ENCODE peak calls at places on chromosomes 13 and 19, in six cellular contexts. One of them, this sample, is unnamed.

GRCh38 chr19:6242677-6243076 is 37.1 kb downstream of the MLLT1 start:
- DNase-seq in NB4: no peak
- DNase-seq in breast epithelium: no peak
- DNase-seq in astrocyte: no peak
- DNase-seq in kidney: peak
- DNase-seq in fibroblast of mammary gland: no peak
- DNase-seq in this sample: no peak

GRCh38 chr13:28339419-28339818 is 155.5 kb downstream of the FLT1 start:
- DNase-seq in NB4: no peak
- DNase-seq in astrocyte: peak
- DNase-seq in kidney: no peak
- DNase-seq in breast epithelium: no peak
- DNase-seq in fibroblast of mammary gland: peak
- DNase-seq in this sample: no peak

GRCh38 chr19:48415395-48415794 is 21.9 kb downstream of the GRIN2D start:
- DNase-seq in fibroblast of mammary gland: peak
- DNase-seq in kidney: peak
- DNase-seq in astrocyte: peak
- DNase-seq in NB4: peak
- DNase-seq in breast epithelium: no peak
- DNase-seq in this sample: peak

GRCh38 chr13:44899967-44900366 is 89.3 kb downstream of the NUFIP1 start:
- DNase-seq in breast epithelium: no peak
- DNase-seq in astrocyte: no peak
- DNase-seq in NB4: no peak
- DNase-seq in fibroblast of mammary gland: no peak
- DNase-seq in kidney: no peak
- DNase-seq in this sample: no peak

GRCh38 chr19:7839476-7839875 is 9.5 kb downstream of the EVI5L start:
- DNase-seq in fibroblast of mammary gland: no peak
- DNase-seq in breast epithelium: no peak
- DNase-seq in kidney: peak
- DNase-seq in astrocyte: no peak
- DNase-seq in NB4: no peak
- DNase-seq in this sample: no peak

GRCh38 chr13:45765464-45765863 is 63.3 kb downstream of the CBY2 start:
- DNase-seq in kidney: no peak
- DNase-seq in fibroblast of mammary gland: no peak
- DNase-seq in NB4: no peak
- DNase-seq in astrocyte: no peak
- DNase-seq in breast epithelium: no peak
- DNase-seq in this sample: no peak

GRCh38 chr19:3801412-3802096 is 15.4 kb upstream of the MATK start:
- DNase-seq in kidney: peak
- DNase-seq in astrocyte: peak
- DNase-seq in breast epithelium: no peak
- DNase-seq in NB4: no peak
- DNase-seq in fibroblast of mammary gland: no peak
- DNase-seq in this sample: peak

GRCh38 chr19:4609878-4610511 is 29.3 kb upstream of the TNFAIP8L1 start:
- DNase-seq in NB4: peak
- DNase-seq in breast epithelium: no peak
- DNase-seq in astrocyte: no peak
- DNase-seq in fibroblast of mammary gland: no peak
- DNase-seq in kidney: peak
- DNase-seq in this sample: no peak

GRCh38 chr19:52896431-52897148 is 845 bp downstream of the ZNF320 start:
- DNase-seq in astrocyte: peak
- DNase-seq in kidney: peak
- DNase-seq in breast epithelium: no peak
- DNase-seq in fibroblast of mammary gland: peak
- DNase-seq in NB4: no peak
- DNase-seq in this sample: no peak

GRCh38 chr19:56217039-56217949 is 15.2 kb downstream of the ZSCAN5C start:
- DNase-seq in breast epithelium: no peak
- DNase-seq in NB4: no peak
- DNase-seq in kidney: no peak
- DNase-seq in fibroblast of mammary gland: peak
- DNase-seq in astrocyte: peak
- DNase-seq in this sample: no peak

GRCh38 chr13:107209811-107210210 is 641.9 kb upstream of the ARGLU1 start:
- DNase-seq in fibroblast of mammary gland: peak
- DNase-seq in astrocyte: peak
- DNase-seq in NB4: no peak
- DNase-seq in breast epithelium: no peak
- DNase-seq in kidney: no peak
- DNase-seq in this sample: no peak

GRCh38 chr19:41998246-41999020 is 4.4 kb upstream of the ATP1A3 start:
- DNase-seq in NB4: peak
- DNase-seq in breast epithelium: no peak
- DNase-seq in kidney: no peak
- DNase-seq in astrocyte: no peak
- DNase-seq in fibroblast of mammary gland: peak
- DNase-seq in this sample: peak

GRCh38 chr19:46637224-46637623 is 1.2 kb upstream of the GNG8 start:
- DNase-seq in NB4: peak
- DNase-seq in kidney: no peak
- DNase-seq in fibroblast of mammary gland: no peak
- DNase-seq in breast epithelium: no peak
- DNase-seq in astrocyte: no peak
- DNase-seq in this sample: no peak

GRCh38 chr19:40550951-40551350 is 25.7 kb upstream of the SHKBP1 start:
- DNase-seq in astrocyte: no peak
- DNase-seq in NB4: no peak
- DNase-seq in fibroblast of mammary gland: no peak
- DNase-seq in breast epithelium: no peak
- DNase-seq in kidney: no peak
- DNase-seq in this sample: no peak

GRCh38 chr19:50059045-50059444 is 33.2 kb downstream of the ZNF473 start:
- DNase-seq in NB4: no peak
- DNase-seq in fibroblast of mammary gland: no peak
- DNase-seq in astrocyte: no peak
- DNase-seq in kidney: no peak
- DNase-seq in breast epithelium: no peak
- DNase-seq in this sample: no peak

GRCh38 chr19:931860-932646 is 6.2 kb downstream of the ARID3A start:
- DNase-seq in astrocyte: no peak
- DNase-seq in breast epithelium: no peak
- DNase-seq in kidney: no peak
- DNase-seq in NB4: no peak
- DNase-seq in fibroblast of mammary gland: no peak
- DNase-seq in this sample: no peak
- H3K4me3 ChIP-seq in astrocyte: no peak
- H3K4me3 ChIP-seq in breast epithelium: no peak
- H3K4me3 ChIP-seq in kidney: no peak
- H3K4me3 ChIP-seq in NB4: no peak
- H3K4me3 ChIP-seq in fibroblast of mammary gland: no peak
- H3K4me3 ChIP-seq in this sample: no peak

DNA sequence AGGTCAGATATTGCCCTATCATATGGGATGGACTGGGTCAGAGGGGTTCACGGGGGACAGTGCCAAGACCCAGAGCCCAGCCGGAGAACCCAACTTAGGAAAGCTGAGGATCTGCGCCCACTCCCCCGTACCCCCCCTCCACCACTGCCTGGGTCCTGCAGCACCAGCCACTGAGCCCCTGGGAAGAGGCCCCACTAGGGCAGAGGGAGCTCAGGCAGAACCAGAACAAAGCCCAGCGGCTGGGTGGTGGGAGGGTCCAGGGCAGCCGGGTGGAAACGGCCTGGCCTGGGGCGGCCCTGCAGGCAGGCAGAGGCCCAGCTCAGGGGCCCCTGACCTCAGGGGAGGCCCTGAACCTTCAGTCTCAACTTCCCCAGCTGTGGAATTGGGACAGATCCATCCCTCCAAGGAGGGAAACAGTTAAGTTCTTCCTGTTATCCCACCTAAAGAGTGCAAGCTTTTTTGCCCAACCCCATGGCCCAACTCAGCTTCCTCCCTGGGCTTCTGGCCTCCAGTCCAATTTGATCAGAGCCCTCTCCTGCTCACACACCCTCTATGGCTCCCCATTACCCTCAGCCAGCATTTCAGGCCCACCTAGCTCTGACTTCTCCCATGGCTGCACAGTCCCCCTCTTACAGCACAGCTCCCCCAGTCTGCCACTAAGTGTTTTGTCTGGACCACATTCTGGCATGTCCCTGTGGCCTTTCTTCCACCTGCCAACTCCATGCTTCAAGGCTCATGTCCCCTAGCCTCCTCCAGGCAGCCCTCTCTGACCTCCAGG is 3.1 kb downstream of the NR2F6 start:
- DNase-seq in astrocyte: no peak
- DNase-seq in NB4: no peak
- DNase-seq in breast epithelium: no peak
- DNase-seq in kidney: no peak
- DNase-seq in fibroblast of mammary gland: no peak
- DNase-seq in this sample: no peak
- H3K4me3 ChIP-seq in astrocyte: no peak
- H3K4me3 ChIP-seq in NB4: no peak
- H3K4me3 ChIP-seq in breast epithelium: no peak
- H3K4me3 ChIP-seq in kidney: peak
- H3K4me3 ChIP-seq in fibroblast of mammary gland: no peak
- H3K4me3 ChIP-seq in this sample: no peak

GRCh38 chr13:51425410-51426042 is 27.3 kb downstream of the INTS6 start:
- DNase-seq in NB4: no peak
- DNase-seq in kidney: no peak
- DNase-seq in fibroblast of mammary gland: peak
- DNase-seq in breast epithelium: no peak
- DNase-seq in astrocyte: peak
- DNase-seq in this sample: no peak
- H3K4me3 ChIP-seq in NB4: no peak
- H3K4me3 ChIP-seq in kidney: no peak
- H3K4me3 ChIP-seq in fibroblast of mammary gland: no peak
- H3K4me3 ChIP-seq in breast epithelium: no peak
- H3K4me3 ChIP-seq in astrocyte: no peak
- H3K4me3 ChIP-seq in this sample: no peak

GRCh38 chr19:10421240-10421948 is 1.1 kb downstream of the PDE4A start:
- DNase-seq in astrocyte: no peak
- DNase-seq in fibroblast of mammary gland: no peak
- DNase-seq in NB4: peak
- DNase-seq in kidney: no peak
- DNase-seq in breast epithelium: no peak
- DNase-seq in this sample: no peak

GRCh38 chr19:10420444-10421239 is at the start of gene PDE4A:
- DNase-seq in fibroblast of mammary gland: no peak
- DNase-seq in NB4: peak
- DNase-seq in breast epithelium: no peak
- DNase-seq in kidney: peak
- DNase-seq in astrocyte: no peak
- DNase-seq in this sample: peak

GRCh38 chr19:10418281-10419199 is 1.8 kb upstream of the PDE4A start:
- DNase-seq in NB4: peak
- DNase-seq in kidney: peak
- DNase-seq in astrocyte: no peak
- DNase-seq in breast epithelium: no peak
- DNase-seq in fibroblast of mammary gland: no peak
- DNase-seq in this sample: no peak

GRCh38 chr19:10419200-10419645 is 1.1 kb upstream of the PDE4A start:
- DNase-seq in NB4: peak
- DNase-seq in breast epithelium: no peak
- DNase-seq in astrocyte: no peak
- DNase-seq in kidney: peak
- DNase-seq in fibroblast of mammary gland: no peak
- DNase-seq in this sample: peak

DNA sequence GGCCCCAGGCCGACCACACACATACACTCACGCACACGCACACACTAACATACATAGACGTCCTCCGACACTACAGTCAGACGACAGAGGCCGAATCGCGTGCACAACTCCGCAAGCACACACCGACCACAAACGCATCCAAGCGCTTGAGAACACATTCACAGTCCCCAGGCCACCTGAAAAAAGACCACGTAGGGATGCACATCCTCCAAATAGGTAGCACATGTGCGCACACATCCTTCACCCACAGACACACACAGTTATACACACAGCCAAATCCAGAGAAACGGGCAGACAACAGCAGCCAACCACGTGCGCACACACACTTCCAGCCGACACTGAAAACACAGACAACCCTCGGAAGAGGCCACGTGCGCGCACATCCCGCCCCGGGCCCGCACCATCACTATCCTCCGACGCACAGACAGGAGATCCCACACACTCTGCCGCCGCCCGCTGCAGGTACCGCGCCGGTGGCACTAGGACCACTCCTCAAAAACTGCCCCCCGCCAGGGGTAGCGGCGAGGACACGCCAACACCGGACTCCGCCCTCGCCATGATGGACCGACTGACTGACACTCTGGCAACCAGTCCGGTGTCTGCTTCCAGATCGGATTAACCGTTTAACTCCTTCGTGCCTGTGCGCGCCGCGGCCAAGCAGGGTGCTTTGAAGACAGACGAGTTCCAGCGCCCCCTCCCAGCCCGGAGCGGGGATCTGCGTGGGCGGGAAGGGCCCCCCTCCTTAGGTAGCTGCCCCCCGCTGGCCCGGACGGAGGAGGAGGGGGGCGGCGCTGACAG is 493 bp upstream of the PDE4A start:
- DNase-seq in NB4: peak
- DNase-seq in astrocyte: peak
- DNase-seq in kidney: peak
- DNase-seq in breast epithelium: no peak
- DNase-seq in fibroblast of mammary gland: peak
- DNase-seq in this sample: peak
- H3K4me3 ChIP-seq in NB4: peak
- H3K4me3 ChIP-seq in astrocyte: peak
- H3K4me3 ChIP-seq in kidney: no peak
- H3K4me3 ChIP-seq in breast epithelium: peak
- H3K4me3 ChIP-seq in fibroblast of mammary gland: peak
- H3K4me3 ChIP-seq in this sample: peak

GRCh38 chr19:11338164-11338563 is 1.3 kb downstream of the RAB3D start:
- DNase-seq in kidney: no peak
- DNase-seq in breast epithelium: no peak
- DNase-seq in astrocyte: no peak
- DNase-seq in NB4: no peak
- DNase-seq in fibroblast of mammary gland: no peak
- DNase-seq in this sample: no peak
- H3K4me3 ChIP-seq in kidney: no peak
- H3K4me3 ChIP-seq in breast epithelium: peak
- H3K4me3 ChIP-seq in astrocyte: no peak
- H3K4me3 ChIP-seq in NB4: peak
- H3K4me3 ChIP-seq in fibroblast of mammary gland: no peak
- H3K4me3 ChIP-seq in this sample: no peak

GRCh38 chr19:12596927-12597548 is 13.6 kb downstream of the ZNF490 start:
- DNase-seq in astrocyte: no peak
- DNase-seq in breast epithelium: no peak
- DNase-seq in fibroblast of mammary gland: no peak
- DNase-seq in NB4: no peak
- DNase-seq in kidney: no peak
- DNase-seq in this sample: no peak
- H3K4me3 ChIP-seq in astrocyte: no peak
- H3K4me3 ChIP-seq in breast epithelium: no peak
- H3K4me3 ChIP-seq in fibroblast of mammary gland: no peak
- H3K4me3 ChIP-seq in NB4: no peak
- H3K4me3 ChIP-seq in kidney: peak
- H3K4me3 ChIP-seq in this sample: no peak

This sample was measured in CD8-positive, alpha-beta memory T cell.